ENCODE peak calls at places on chromosomes 5 and 9, in seven cellular contexts. One of them, this sample, is unnamed.

GRCh38 chr5:150503386-150503785 is 4.5 kb upstream of the NDST1 start:
- DNase-seq in CD4-positive, CD25-positive, alpha-beta regulatory T cell: no peak
- DNase-seq in A549: no peak
- DNase-seq in effector memory CD4-positive, alpha-beta T cell: no peak
- DNase-seq in endodermal cell: no peak
- DNase-seq in tibial artery: no peak
- DNase-seq in heart left ventricle: no peak
- DNase-seq in this sample: no peak

GRCh38 chr5:173825215-173825865 is 62.8 kb upstream of the CPEB4 start:
- DNase-seq in CD4-positive, CD25-positive, alpha-beta regulatory T cell: no peak
- DNase-seq in A549: peak; percentile 20
- DNase-seq in effector memory CD4-positive, alpha-beta T cell: no peak
- DNase-seq in endodermal cell: no peak
- DNase-seq in tibial artery: no peak
- DNase-seq in heart left ventricle: no peak
- DNase-seq in this sample: no peak

GRCh38 chr5:128669803-128670202 is 131.8 kb upstream of the FBN2 start:
- DNase-seq in CD4-positive, CD25-positive, alpha-beta regulatory T cell: no peak
- DNase-seq in A549: peak; percentile 25
- DNase-seq in effector memory CD4-positive, alpha-beta T cell: no peak
- DNase-seq in endodermal cell: no peak
- DNase-seq in tibial artery: no peak
- DNase-seq in heart left ventricle: no peak
- DNase-seq in this sample: no peak

GRCh38 chr9:91415290-91415689 is 8.3 kb downstream of the NFIL3 start:
- DNase-seq in CD4-positive, CD25-positive, alpha-beta regulatory T cell: no peak
- DNase-seq in A549: no peak
- DNase-seq in effector memory CD4-positive, alpha-beta T cell: no peak
- DNase-seq in endodermal cell: no peak
- DNase-seq in tibial artery: no peak
- DNase-seq in heart left ventricle: no peak
- DNase-seq in this sample: no peak

GRCh38 chr9:134474058-134474370 is 147.8 kb downstream of the RXRA start:
- DNase-seq in CD4-positive, CD25-positive, alpha-beta regulatory T cell: no peak
- DNase-seq in A549: no peak
- DNase-seq in effector memory CD4-positive, alpha-beta T cell: no peak
- DNase-seq in endodermal cell: no peak
- DNase-seq in tibial artery: no peak
- DNase-seq in heart left ventricle: peak; percentile 79
- DNase-seq in this sample: no peak

GRCh38 chr5:57577432-57578175 is 95.0 kb upstream of the ACTBL2 start:
- DNase-seq in CD4-positive, CD25-positive, alpha-beta regulatory T cell: no peak
- DNase-seq in A549: no peak
- DNase-seq in effector memory CD4-positive, alpha-beta T cell: no peak
- DNase-seq in endodermal cell: no peak
- DNase-seq in tibial artery: no peak
- DNase-seq in heart left ventricle: no peak
- DNase-seq in this sample: no peak

GRCh38 chr5:24188196-24188595 is 456.6 kb downstream of the CDH10 start:
- DNase-seq in CD4-positive, CD25-positive, alpha-beta regulatory T cell: no peak
- DNase-seq in A549: no peak
- DNase-seq in effector memory CD4-positive, alpha-beta T cell: no peak
- DNase-seq in endodermal cell: no peak
- DNase-seq in tibial artery: no peak
- DNase-seq in heart left ventricle: no peak
- DNase-seq in this sample: no peak

GRCh38 chr5:15021286-15022046 is 149.9 kb upstream of the ANKH start:
- DNase-seq in CD4-positive, CD25-positive, alpha-beta regulatory T cell: no peak
- DNase-seq in A549: no peak
- DNase-seq in effector memory CD4-positive, alpha-beta T cell: no peak
- DNase-seq in endodermal cell: no peak
- DNase-seq in tibial artery: no peak
- DNase-seq in heart left ventricle: no peak
- DNase-seq in this sample: no peak

GRCh38 chr5:155546075-155546474 is 532.5 kb downstream of the KIF4B start:
- DNase-seq in CD4-positive, CD25-positive, alpha-beta regulatory T cell: no peak
- DNase-seq in A549: no peak
- DNase-seq in effector memory CD4-positive, alpha-beta T cell: no peak
- DNase-seq in endodermal cell: no peak
- DNase-seq in tibial artery: no peak
- DNase-seq in heart left ventricle: no peak
- DNase-seq in this sample: no peak

GRCh38 chr9:123411191-123411590 is 55.2 kb downstream of the CRB2 start:
- DNase-seq in CD4-positive, CD25-positive, alpha-beta regulatory T cell: no peak
- DNase-seq in A549: no peak
- DNase-seq in effector memory CD4-positive, alpha-beta T cell: no peak
- DNase-seq in endodermal cell: no peak
- DNase-seq in tibial artery: no peak
- DNase-seq in heart left ventricle: no peak
- DNase-seq in this sample: no peak

GRCh38 chr5:67257063-67257462 is 60.5 kb upstream of the CD180 start:
- DNase-seq in CD4-positive, CD25-positive, alpha-beta regulatory T cell: no peak
- DNase-seq in A549: no peak
- DNase-seq in effector memory CD4-positive, alpha-beta T cell: no peak
- DNase-seq in endodermal cell: no peak
- DNase-seq in tibial artery: no peak
- DNase-seq in heart left ventricle: no peak
- DNase-seq in this sample: no peak

GRCh38 chr9:110742741-110743371 is 74.3 kb downstream of the MUSK start:
- DNase-seq in CD4-positive, CD25-positive, alpha-beta regulatory T cell: no peak
- DNase-seq in A549: no peak
- DNase-seq in effector memory CD4-positive, alpha-beta T cell: no peak
- DNase-seq in endodermal cell: peak; percentile 64
- DNase-seq in tibial artery: no peak
- DNase-seq in heart left ventricle: no peak
- DNase-seq in this sample: peak; percentile 11

GRCh38 chr9:117772960-117773359 is 68.8 kb downstream of the TLR4 start:
- DNase-seq in CD4-positive, CD25-positive, alpha-beta regulatory T cell: no peak
- DNase-seq in A549: no peak
- DNase-seq in effector memory CD4-positive, alpha-beta T cell: no peak
- DNase-seq in endodermal cell: no peak
- DNase-seq in tibial artery: no peak
- DNase-seq in heart left ventricle: no peak
- DNase-seq in this sample: no peak

GRCh38 chr5:73966411-73966810 is 340.4 kb downstream of the ARHGEF28 start:
- DNase-seq in CD4-positive, CD25-positive, alpha-beta regulatory T cell: no peak
- DNase-seq in A549: no peak
- DNase-seq in effector memory CD4-positive, alpha-beta T cell: no peak
- DNase-seq in endodermal cell: no peak
- DNase-seq in tibial artery: no peak
- DNase-seq in heart left ventricle: no peak
- DNase-seq in this sample: no peak

GRCh38 chr5:24363789-24364534 is 280.8 kb downstream of the CDH10 start:
- DNase-seq in CD4-positive, CD25-positive, alpha-beta regulatory T cell: no peak
- DNase-seq in A549: no peak
- DNase-seq in effector memory CD4-positive, alpha-beta T cell: no peak
- DNase-seq in endodermal cell: no peak
- DNase-seq in tibial artery: no peak
- DNase-seq in heart left ventricle: no peak
- DNase-seq in this sample: no peak

GRCh38 chr5:64612349-64612961 is 77.8 kb upstream of the SHISAL2B start:
- DNase-seq in CD4-positive, CD25-positive, alpha-beta regulatory T cell: no peak
- DNase-seq in A549: peak; percentile 53
- DNase-seq in effector memory CD4-positive, alpha-beta T cell: no peak
- DNase-seq in endodermal cell: peak; percentile 81
- DNase-seq in tibial artery: peak; percentile 40
- DNase-seq in heart left ventricle: no peak
- DNase-seq in this sample: peak; percentile 50

GRCh38 chr5:168766038-168766700 is 187.0 kb upstream of the PANK3 start:
- DNase-seq in CD4-positive, CD25-positive, alpha-beta regulatory T cell: no peak
- DNase-seq in A549: no peak
- DNase-seq in effector memory CD4-positive, alpha-beta T cell: no peak
- DNase-seq in endodermal cell: no peak
- DNase-seq in tibial artery: peak; percentile 41
- DNase-seq in heart left ventricle: no peak
- DNase-seq in this sample: no peak

GRCh38 chr9:99075246-99075912 is 29.5 kb upstream of the TGFBR1 start:
- DNase-seq in CD4-positive, CD25-positive, alpha-beta regulatory T cell: no peak
- DNase-seq in A549: no peak
- DNase-seq in effector memory CD4-positive, alpha-beta T cell: no peak
- DNase-seq in endodermal cell: no peak
- DNase-seq in tibial artery: no peak
- DNase-seq in heart left ventricle: no peak
- DNase-seq in this sample: no peak

GRCh38 chr9:78316151-78316892 is 19.4 kb downstream of the PSAT1 start:
- DNase-seq in CD4-positive, CD25-positive, alpha-beta regulatory T cell: no peak
- DNase-seq in A549: no peak
- DNase-seq in effector memory CD4-positive, alpha-beta T cell: no peak
- DNase-seq in endodermal cell: peak; percentile 37
- DNase-seq in tibial artery: no peak
- DNase-seq in heart left ventricle: no peak
- DNase-seq in this sample: no peak

GRCh38 chr5:141757402-141757801 is 75.4 kb upstream of the ARAP3 start:
- DNase-seq in CD4-positive, CD25-positive, alpha-beta regulatory T cell: no peak
- DNase-seq in A549: peak; percentile 54
- DNase-seq in effector memory CD4-positive, alpha-beta T cell: no peak
- DNase-seq in endodermal cell: peak; percentile 86
- DNase-seq in tibial artery: no peak
- DNase-seq in heart left ventricle: peak; percentile 17
- DNase-seq in this sample: no peak

GRCh38 chr9:79766091-79766490 is 194.3 kb downstream of the TLE4 start:
- DNase-seq in CD4-positive, CD25-positive, alpha-beta regulatory T cell: no peak
- DNase-seq in A549: no peak
- DNase-seq in effector memory CD4-positive, alpha-beta T cell: no peak
- DNase-seq in endodermal cell: no peak
- DNase-seq in tibial artery: no peak
- DNase-seq in heart left ventricle: no peak
- DNase-seq in this sample: no peak

GRCh38 chr5:111309384-111309783 is 85.2 kb downstream of the CAMK4 start:
- DNase-seq in CD4-positive, CD25-positive, alpha-beta regulatory T cell: no peak
- DNase-seq in A549: no peak
- DNase-seq in effector memory CD4-positive, alpha-beta T cell: no peak
- DNase-seq in endodermal cell: no peak
- DNase-seq in tibial artery: no peak
- DNase-seq in heart left ventricle: no peak
- DNase-seq in this sample: no peak

GRCh38 chr5:94442971-94443370 is 175.4 kb downstream of the KIAA0825 start:
- DNase-seq in CD4-positive, CD25-positive, alpha-beta regulatory T cell: no peak
- DNase-seq in A549: no peak
- DNase-seq in effector memory CD4-positive, alpha-beta T cell: no peak
- DNase-seq in endodermal cell: no peak
- DNase-seq in tibial artery: no peak
- DNase-seq in heart left ventricle: no peak
- DNase-seq in this sample: no peak

GRCh38 chr9:129493002-129493713 is 127.7 kb downstream of the C9orf50 start:
- DNase-seq in CD4-positive, CD25-positive, alpha-beta regulatory T cell: no peak
- DNase-seq in A549: no peak
- DNase-seq in effector memory CD4-positive, alpha-beta T cell: no peak
- DNase-seq in endodermal cell: peak; percentile 51
- DNase-seq in tibial artery: no peak
- DNase-seq in heart left ventricle: no peak
- DNase-seq in this sample: no peak

GRCh38 chr9:129495422-129496186 is 125.3 kb downstream of the C9orf50 start:
- DNase-seq in CD4-positive, CD25-positive, alpha-beta regulatory T cell: peak; percentile 80
- DNase-seq in A549: peak; percentile 97
- DNase-seq in effector memory CD4-positive, alpha-beta T cell: peak; percentile 76
- DNase-seq in endodermal cell: peak; percentile 98
- DNase-seq in tibial artery: peak; percentile 92
- DNase-seq in heart left ventricle: peak; percentile 98
- DNase-seq in this sample: peak; percentile 85

GRCh38 chr9:129493714-129494047 is 127.2 kb downstream of the C9orf50 start:
- DNase-seq in CD4-positive, CD25-positive, alpha-beta regulatory T cell: no peak
- DNase-seq in A549: no peak
- DNase-seq in effector memory CD4-positive, alpha-beta T cell: no peak
- DNase-seq in endodermal cell: no peak
- DNase-seq in tibial artery: no peak
- DNase-seq in heart left ventricle: no peak
- DNase-seq in this sample: no peak

GRCh38 chr9:129496187-129497063 is 124.5 kb downstream of the C9orf50 start:
- DNase-seq in CD4-positive, CD25-positive, alpha-beta regulatory T cell: peak; percentile 56
- DNase-seq in A549: peak; percentile 94
- DNase-seq in effector memory CD4-positive, alpha-beta T cell: peak; percentile 66
- DNase-seq in endodermal cell: peak; percentile 98
- DNase-seq in tibial artery: peak; percentile 98
- DNase-seq in heart left ventricle: peak; percentile 97
- DNase-seq in this sample: peak; percentile 72

GRCh38 chr9:129494113-129494789 is 126.7 kb downstream of the C9orf50 start:
- DNase-seq in CD4-positive, CD25-positive, alpha-beta regulatory T cell: no peak
- DNase-seq in A549: no peak
- DNase-seq in effector memory CD4-positive, alpha-beta T cell: no peak
- DNase-seq in endodermal cell: peak; percentile 55
- DNase-seq in tibial artery: no peak
- DNase-seq in heart left ventricle: no peak
- DNase-seq in this sample: no peak
- H3K4me1 ChIP-seq in CD4-positive, CD25-positive, alpha-beta regulatory T cell: peaks cover 43% of the 10 kb centered on the region
- H3K4me1 ChIP-seq in A549: peaks cover 86% of the 10 kb centered on the region
- H3K4me1 ChIP-seq in effector memory CD4-positive, alpha-beta T cell: peaks cover 43% of the 10 kb centered on the region
- H3K4me1 ChIP-seq in endodermal cell: peaks cover 14% of the 10 kb centered on the region
- H3K4me1 ChIP-seq in tibial artery: no peaks in the 10 kb centered on the region
- H3K4me1 ChIP-seq in heart left ventricle: peaks cover 66% of the 10 kb centered on the region
- H3K4me1 ChIP-seq in this sample: peaks cover 14% of the 10 kb centered on the region

GRCh38 chr5:164336276-164336675 is 830.9 kb downstream of the MAT2B start:
- DNase-seq in CD4-positive, CD25-positive, alpha-beta regulatory T cell: no peak
- DNase-seq in A549: no peak
- DNase-seq in effector memory CD4-positive, alpha-beta T cell: no peak
- DNase-seq in endodermal cell: no peak
- DNase-seq in tibial artery: no peak
- DNase-seq in heart left ventricle: no peak
- DNase-seq in this sample: no peak
- H3K27ac ChIP-seq in CD4-positive, CD25-positive, alpha-beta regulatory T cell: no peak overlapping the region
- H3K27ac ChIP-seq in A549: no peak overlapping the region
- H3K27ac ChIP-seq in effector memory CD4-positive, alpha-beta T cell: no peak overlapping the region
- H3K27ac ChIP-seq in endodermal cell: no peak overlapping the region
- H3K27ac ChIP-seq in tibial artery: no peak overlapping the region
- H3K27ac ChIP-seq in heart left ventricle: no peak overlapping the region
- H3K27ac ChIP-seq in this sample: no peak overlapping the region

GRCh38 chr5:100517301-100517974 is 17.7 kb upstream of the FAM174A start:
- DNase-seq in CD4-positive, CD25-positive, alpha-beta regulatory T cell: no peak
- DNase-seq in A549: no peak
- DNase-seq in effector memory CD4-positive, alpha-beta T cell: no peak
- DNase-seq in endodermal cell: peak; percentile 64
- DNase-seq in tibial artery: no peak
- DNase-seq in heart left ventricle: no peak
- DNase-seq in this sample: no peak
- H3K4me1 ChIP-seq in CD4-positive, CD25-positive, alpha-beta regulatory T cell: no peaks in the 10 kb centered on the region
- H3K4me1 ChIP-seq in A549: no peaks in the 10 kb centered on the region
- H3K4me1 ChIP-seq in effector memory CD4-positive, alpha-beta T cell: no peaks in the 10 kb centered on the region
- H3K4me1 ChIP-seq in endodermal cell: no peaks in the 10 kb centered on the region
- H3K4me1 ChIP-seq in tibial artery: no peaks in the 10 kb centered on the region
- H3K4me1 ChIP-seq in heart left ventricle: no peaks in the 10 kb centered on the region
- H3K4me1 ChIP-seq in this sample: no peaks in the 10 kb centered on the region

DNA sequence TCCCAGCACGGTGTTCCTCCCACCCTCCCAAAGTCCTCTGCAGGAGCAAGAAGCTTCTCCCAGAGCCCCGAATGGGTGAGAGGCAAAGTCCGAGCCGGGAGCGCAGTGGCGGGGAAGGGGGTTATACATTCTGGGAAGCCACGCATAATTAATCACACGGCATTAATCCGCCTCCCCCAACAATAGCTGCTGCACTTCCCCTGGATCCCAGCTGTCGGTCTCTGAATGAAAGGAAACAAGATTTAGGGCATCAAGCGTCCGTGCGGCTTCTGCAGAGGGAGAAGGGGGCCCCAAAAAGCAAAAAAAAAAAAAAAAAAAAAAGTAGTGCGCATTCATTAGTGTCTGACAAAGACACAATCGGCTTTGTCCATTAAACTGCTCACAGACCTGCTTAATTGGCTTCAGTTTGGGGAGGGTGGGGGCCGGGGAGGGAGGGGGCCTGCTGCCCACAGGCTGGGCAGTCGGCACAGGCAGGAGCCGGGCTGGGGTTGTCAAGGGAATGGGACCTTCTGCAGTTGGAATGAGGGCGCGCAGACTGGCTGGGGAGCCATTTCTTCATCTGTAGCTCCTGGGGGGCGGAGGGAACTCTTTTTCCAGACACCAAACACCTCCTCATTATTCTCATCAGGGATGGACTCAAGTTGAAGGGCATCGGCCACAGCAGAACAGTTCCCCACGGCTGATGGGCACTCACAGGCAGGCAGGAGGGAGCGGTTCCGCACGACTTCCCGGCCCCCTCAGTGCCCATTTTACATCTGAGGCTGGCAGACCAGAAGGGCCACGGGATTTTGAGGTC is 3.4 kb downstream of the NOTCH1 start:
- DNase-seq in CD4-positive, CD25-positive, alpha-beta regulatory T cell: no peak
- DNase-seq in A549: no peak
- DNase-seq in effector memory CD4-positive, alpha-beta T cell: no peak
- DNase-seq in endodermal cell: no peak
- DNase-seq in tibial artery: no peak
- DNase-seq in heart left ventricle: no peak
- DNase-seq in this sample: no peak
- H3K27ac ChIP-seq in CD4-positive, CD25-positive, alpha-beta regulatory T cell: no peak overlapping the region
- H3K27ac ChIP-seq in A549: no peak overlapping the region
- H3K27ac ChIP-seq in effector memory CD4-positive, alpha-beta T cell: peak overlapping the region; percentile 21
- H3K27ac ChIP-seq in endodermal cell: peak overlapping the region; percentile 92
- H3K27ac ChIP-seq in tibial artery: no peak overlapping the region
- H3K27ac ChIP-seq in heart left ventricle: peak overlapping the region; percentile 97
- H3K27ac ChIP-seq in this sample: no peak overlapping the region